ENCODE peak calls at places on chromosomes 7 and 10, in six cellular contexts. J is endothelial cell of umbilical vein, Y is HCT116, G is prostate gland, K is WERI-Rb-1, A is cardiac muscle cell. V is an unnamed sample.

GRCh38 chr7:33868151-33868550 is 37.2 kb upstream of the BMPER start:
- DNase-seq in Y (no peak), G (no peak), J (no peak), K (no peak), A (no peak), V (no peak)

GRCh38 chr10:10804998-10805737 is 212.5 kb upstream of the CELF2 start:
- DNase-seq in G (no peak), K (no peak), A (no peak), J (peak; percentile 79), Y (no peak), V (no peak)

GRCh38 chr7:137772748-137773147 is 74.0 kb downstream of the DGKI start:
- DNase-seq in J (peak; percentile 88), K (no peak), G (no peak), Y (no peak), A (no peak), V (no peak)

GRCh38 chr10:55019461-55019860 is 218.4 kb upstream of the PCDH15 start:
- DNase-seq in J (no peak), A (no peak), Y (no peak), G (no peak), K (no peak), V (no peak)

GRCh38 chr10:71575446-71575845 is 144.1 kb downstream of the C10orf105 start:
- DNase-seq in Y (no peak), K (no peak), A (no peak), G (peak; percentile 23), J (no peak), V (no peak)

GRCh38 chr7:879093-879492 is 2.7 kb downstream of the GET4 start:
- DNase-seq in K (no peak), G (no peak), Y (no peak), J (no peak), A (no peak), V (no peak)

GRCh38 chr7:110407706-110408105 is 683.2 kb upstream of the LRRN3 start:
- DNase-seq in G (no peak), Y (no peak), A (no peak), K (no peak), J (no peak), V (no peak)

GRCh38 chr10:88755753-88756152 is 4.1 kb upstream of the LIPN start:
- DNase-seq in A (no peak), K (no peak), G (no peak), Y (no peak), J (no peak), V (peak; percentile 18)

GRCh38 chr7:131961281-131961680 is 404.9 kb upstream of the PODXL start:
- DNase-seq in J (no peak), Y (no peak), A (no peak), K (no peak), G (peak; percentile 42), V (no peak)

DNA sequence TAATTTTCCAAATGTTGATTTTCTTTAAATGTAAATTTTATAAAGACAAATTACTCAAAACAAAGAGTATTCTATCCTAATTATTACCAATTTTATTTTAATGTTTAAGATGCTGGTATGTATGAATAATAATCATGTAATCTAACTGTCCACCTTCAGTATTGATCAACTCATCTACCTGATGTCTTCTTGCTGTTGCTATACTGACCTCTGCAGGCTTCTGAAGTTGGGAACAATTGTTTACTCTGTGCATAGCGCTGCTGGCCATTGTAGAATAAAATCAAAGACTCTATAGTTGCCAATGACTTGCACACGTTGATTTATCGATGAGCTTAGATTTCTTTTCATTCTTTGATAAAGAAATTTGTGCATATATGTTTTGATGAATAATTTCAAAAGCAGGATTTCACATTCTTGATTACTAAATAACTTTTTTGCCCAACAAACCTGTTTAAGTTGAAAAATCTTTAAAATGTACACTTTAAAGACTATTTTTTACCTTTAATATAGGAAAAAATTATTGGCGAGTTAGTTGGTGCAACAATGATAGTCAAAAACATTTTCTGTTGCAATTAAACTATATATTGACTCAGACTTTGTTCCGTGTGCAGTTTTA is 282.3 kb downstream of the TFEC start:
- DNase-seq in A (no peak), G (no peak), J (no peak), Y (peak; percentile 36), K (peak; percentile 18), V (no peak)
- TF ChIP-seq CTCF in A (peak; percentile 13), G (peak; percentile 6), J (no peak), Y (peak; percentile 51), K (peak; percentile 37), V (peak; percentile 48)

GRCh38 chr7:36286688-36287087 is 103.0 kb upstream of the ANLN start:
- DNase-seq in K (no peak), A (no peak), G (no peak), Y (no peak), J (no peak), V (no peak)

GRCh38 chr7:36287371-36288241 is 102.1 kb upstream of the ANLN start:
- DNase-seq in K (no peak), A (no peak), G (peak; percentile 39), J (no peak), Y (no peak), V (peak; percentile 29)

GRCh38 chr7:36284470-36284869 is 105.2 kb upstream of the ANLN start:
- DNase-seq in G (no peak), Y (no peak), K (no peak), J (no peak), A (no peak), V (no peak)

GRCh38 chr7:36285276-36285675 is 104.4 kb upstream of the ANLN start:
- DNase-seq in K (peak; percentile 24), G (no peak), J (no peak), A (no peak), Y (no peak), V (no peak)

GRCh38 chr7:36286241-36286640 is 103.4 kb upstream of the ANLN start:
- DNase-seq in K (no peak), J (no peak), A (no peak), G (no peak), Y (no peak), V (no peak)
- H3K4me3 ChIP-seq in K (no peak overlapping the region), J (no peak overlapping the region), A (no peak overlapping the region), G (no peak overlapping the region), Y (no peak overlapping the region), V (no peak overlapping the region)

DNA sequence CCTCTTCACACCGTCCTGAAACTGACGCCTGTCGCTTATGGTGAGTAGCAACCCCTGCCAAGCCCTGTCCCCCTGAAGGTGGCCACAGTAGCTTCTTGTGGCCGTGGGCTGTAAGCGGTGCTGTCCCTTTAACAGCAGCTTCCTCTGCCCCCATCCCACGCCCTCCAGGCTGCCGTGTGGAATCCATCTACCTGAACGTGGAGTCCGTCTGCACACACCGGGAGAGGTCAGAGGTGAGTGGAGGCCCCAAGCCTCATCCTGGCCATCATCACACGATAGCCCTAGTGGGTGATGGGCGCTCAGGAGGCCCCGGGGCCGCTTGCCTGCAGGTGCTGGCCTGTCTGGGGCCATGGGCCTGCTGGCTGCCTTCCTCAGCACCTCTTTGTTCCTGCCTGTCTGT is 21.2 kb downstream of the PFKFB3 start:
- DNase-seq in G (no peak), Y (no peak), A (no peak), J (no peak), K (no peak), V (no peak)
- H3K36me3 ChIP-seq in G (peaks cover 38% of the 10 kb centered on the region), Y (peaks cover 27% of the 10 kb centered on the region), A (peaks cover 94% of the 10 kb centered on the region), J (peaks cover 51% of the 10 kb centered on the region), K (no peaks in the 10 kb centered on the region), V (peaks cover 11% of the 10 kb centered on the region)

GRCh38 chr10:52678611-52679010 is 94.0 kb downstream of the MBL2 start:
- DNase-seq in Y (no peak), A (no peak), G (no peak), K (no peak), J (no peak), V (no peak)
- TF ChIP-seq CTCF in Y (no peak), A (no peak), G (no peak), K (no peak), J (no peak), V (no peak)

DNA sequence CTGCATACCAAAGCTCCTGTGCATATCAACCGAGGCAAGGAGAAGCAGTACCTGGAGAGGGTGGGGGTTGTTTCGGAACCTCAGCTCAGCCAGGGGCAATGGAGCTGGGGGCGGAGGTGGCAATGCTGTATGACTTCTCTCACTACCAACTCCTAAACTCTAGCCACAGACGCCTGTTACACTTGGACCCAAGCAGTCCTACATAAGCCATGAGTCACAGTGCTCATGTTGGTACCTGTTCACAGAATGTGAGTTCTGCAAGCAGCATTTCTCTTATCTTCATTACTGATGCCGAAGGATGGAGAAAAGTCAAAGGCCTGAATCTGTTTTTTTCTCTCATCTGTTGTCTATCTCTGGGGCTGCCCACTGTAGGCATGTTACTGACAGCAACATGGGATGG is 3.2 kb upstream of the RAB18 start:
- DNase-seq in Y (no peak), K (no peak), G (no peak), J (no peak), A (no peak), V (no peak)
- H3K4me3 ChIP-seq in Y (no peak overlapping the region), K (no peak overlapping the region), G (no peak overlapping the region), J (no peak overlapping the region), A (no peak overlapping the region), V (no peak overlapping the region)

GRCh38 chr10:28560617-28561016 is 27.7 kb downstream of the WAC start:
- DNase-seq in A (no peak), K (no peak), Y (no peak), J (no peak), G (no peak), V (no peak)

GRCh38 chr10:28556142-28556541 is 23.2 kb downstream of the WAC start:
- DNase-seq in G (no peak), A (no peak), K (no peak), Y (no peak), J (no peak), V (no peak)

GRCh38 chr10:28558923-28559508 is 26.1 kb downstream of the WAC start:
- DNase-seq in A (peak; percentile 38), J (no peak), K (no peak), G (no peak), Y (no peak), V (no peak)

GRCh38 chr10:28559661-28560060 is 26.7 kb downstream of the WAC start:
- DNase-seq in J (no peak), Y (no peak), G (no peak), K (no peak), A (peak; percentile 78), V (no peak)

DNA sequence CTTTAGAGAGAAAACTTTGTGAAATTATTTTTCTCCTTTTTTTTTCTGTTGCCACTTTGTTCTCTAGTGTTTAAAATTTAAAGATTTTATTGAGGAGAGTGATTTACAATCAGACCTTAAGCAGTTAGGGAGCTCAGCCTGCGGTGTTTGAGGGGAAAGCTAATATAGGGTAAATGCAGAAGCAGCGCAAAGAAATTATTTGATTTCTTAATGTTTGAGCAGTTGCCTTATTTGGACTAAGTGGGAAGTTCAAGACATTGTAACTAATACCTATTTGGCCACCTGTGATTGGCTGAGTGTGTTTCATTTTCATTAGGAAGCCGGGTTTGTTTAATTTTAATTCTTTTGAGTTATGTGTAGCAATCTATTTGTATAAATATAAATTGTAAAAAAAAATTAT is 25.3 kb downstream of the WAC start:
- DNase-seq in A (no peak), G (no peak), K (no peak), J (no peak), Y (no peak), V (no peak)
- H3K36me3 ChIP-seq in A (peaks cover 2% of the 10 kb centered on the region), G (no peaks in the 10 kb centered on the region), K (peaks cover 26% of the 10 kb centered on the region), J (peaks cover 8% of the 10 kb centered on the region), Y (peaks cover 31% of the 10 kb centered on the region), V (peaks cover 8% of the 10 kb centered on the region)